ENCODE peak calls at places on chromosomes 16 and 17, in five cellular contexts. One of them, this sample, is unnamed.

GRCh38 chr16:69848635-69849545 is 86.8 kb downstream of the WWP2 start:
- DNase-seq in mucosa of descending colon: peak; percentile 86
- DNase-seq in transverse colon: peak; percentile 88
- DNase-seq in adrenal gland: peak; percentile 96
- DNase-seq in Calu3: no peak
- DNase-seq in this sample: peak; percentile 14

GRCh38 chr17:78276098-78276497 is 44.7 kb downstream of the TMEM235 start:
- DNase-seq in transverse colon: no peak
- DNase-seq in Calu3: no peak
- DNase-seq in adrenal gland: no peak
- DNase-seq in mucosa of descending colon: no peak
- DNase-seq in this sample: no peak

GRCh38 chr16:30394603-30395154 is 541 bp upstream of the ZNF48 start:
- DNase-seq in mucosa of descending colon: no peak
- DNase-seq in transverse colon: no peak
- DNase-seq in adrenal gland: peak; percentile 70
- DNase-seq in Calu3: no peak
- DNase-seq in this sample: no peak

GRCh38 chr17:76670020-76670707 is 26.6 kb upstream of the ST6GALNAC1 start:
- DNase-seq in adrenal gland: no peak
- DNase-seq in mucosa of descending colon: no peak
- DNase-seq in Calu3: no peak
- DNase-seq in transverse colon: no peak
- DNase-seq in this sample: peak; percentile 74

GRCh38 chr16:56682703-56683397 is 580 bp downstream of the MT1X start:
- DNase-seq in Calu3: no peak
- DNase-seq in mucosa of descending colon: no peak
- DNase-seq in transverse colon: peak; percentile 20
- DNase-seq in adrenal gland: no peak
- DNase-seq in this sample: no peak

GRCh38 chr17:40283662-40284061 is 4.0 kb upstream of the CDC6 start:
- DNase-seq in Calu3: peak; percentile 84
- DNase-seq in mucosa of descending colon: no peak
- DNase-seq in transverse colon: no peak
- DNase-seq in adrenal gland: no peak
- DNase-seq in this sample: peak; percentile 96

GRCh38 chr16:48583075-48584065 is 26.6 kb downstream of the N4BP1 start:
- DNase-seq in mucosa of descending colon: no peak
- DNase-seq in Calu3: no peak
- DNase-seq in adrenal gland: no peak
- DNase-seq in transverse colon: no peak
- DNase-seq in this sample: no peak

GRCh38 chr16:30928390-30928789 is 5.0 kb downstream of the FBXL19 start:
- DNase-seq in mucosa of descending colon: no peak
- DNase-seq in adrenal gland: no peak
- DNase-seq in transverse colon: no peak
- DNase-seq in Calu3: no peak
- DNase-seq in this sample: no peak

GRCh38 chr16:13907431-13907830 is 12.5 kb upstream of the ERCC4 start:
- DNase-seq in transverse colon: no peak
- DNase-seq in mucosa of descending colon: no peak
- DNase-seq in Calu3: no peak
- DNase-seq in adrenal gland: no peak
- DNase-seq in this sample: no peak

GRCh38 chr17:72411124-72411563 is 290.3 kb downstream of the SOX9 start:
- DNase-seq in mucosa of descending colon: no peak
- DNase-seq in Calu3: peak; percentile 75
- DNase-seq in transverse colon: no peak
- DNase-seq in adrenal gland: no peak
- DNase-seq in this sample: peak; percentile 94

GRCh38 chr16:58459344-58460218 is 40.4 kb upstream of the NDRG4 start:
- DNase-seq in Calu3: peak; percentile 54
- DNase-seq in transverse colon: no peak
- DNase-seq in adrenal gland: peak; percentile 94
- DNase-seq in mucosa of descending colon: no peak
- DNase-seq in this sample: peak; percentile 88

GRCh38 chr17:28206292-28206691 is 112.7 kb upstream of the TMEM97 start:
- DNase-seq in mucosa of descending colon: no peak
- DNase-seq in adrenal gland: no peak
- DNase-seq in transverse colon: no peak
- DNase-seq in Calu3: no peak
- DNase-seq in this sample: no peak

GRCh38 chr16:79601092-79601977 is 798 bp upstream of the MAF start:
- DNase-seq in transverse colon: peak; percentile 72
- DNase-seq in mucosa of descending colon: peak; percentile 70
- DNase-seq in adrenal gland: peak; percentile 72
- DNase-seq in Calu3: peak; percentile 22
- DNase-seq in this sample: peak; percentile 21

GRCh38 chr16:61323456-61323855 is 712.8 kb downstream of the CDH8 start:
- DNase-seq in mucosa of descending colon: no peak
- DNase-seq in Calu3: no peak
- DNase-seq in adrenal gland: no peak
- DNase-seq in transverse colon: no peak
- DNase-seq in this sample: peak; percentile 34

GRCh38 chr17:42744806-42745617 is at the start of gene EZH1:
- DNase-seq in Calu3: peak; percentile 98
- DNase-seq in transverse colon: peak; percentile 93
- DNase-seq in adrenal gland: peak; percentile 88
- DNase-seq in mucosa of descending colon: peak; percentile 91
- DNase-seq in this sample: peak; percentile 77

GRCh38 chr16:8822403-8822802 is 24.8 kb downstream of the PMM2 start:
- DNase-seq in transverse colon: no peak
- DNase-seq in Calu3: no peak
- DNase-seq in adrenal gland: no peak
- DNase-seq in mucosa of descending colon: no peak
- DNase-seq in this sample: no peak

GRCh38 chr16:8828541-8829165 is 31.0 kb downstream of the PMM2 start:
- DNase-seq in Calu3: no peak
- DNase-seq in adrenal gland: no peak
- DNase-seq in transverse colon: no peak
- DNase-seq in mucosa of descending colon: no peak
- DNase-seq in this sample: peak; percentile 88

GRCh38 chr16:8831450-8832382 is 34.1 kb downstream of the PMM2 start:
- DNase-seq in transverse colon: no peak
- DNase-seq in Calu3: no peak
- DNase-seq in adrenal gland: no peak
- DNase-seq in mucosa of descending colon: no peak
- DNase-seq in this sample: no peak

GRCh38 chr16:8826278-8826879 is 28.7 kb downstream of the PMM2 start:
- DNase-seq in transverse colon: no peak
- DNase-seq in adrenal gland: no peak
- DNase-seq in mucosa of descending colon: no peak
- DNase-seq in Calu3: no peak
- DNase-seq in this sample: no peak
- TF ChIP-seq CTCF in transverse colon: no peak
- TF ChIP-seq CTCF in adrenal gland: no peak
- TF ChIP-seq CTCF in mucosa of descending colon: no peak
- TF ChIP-seq CTCF in Calu3: no peak
- TF ChIP-seq CTCF in this sample: no peak

GRCh38 chr17:35428229-35428628 is 4.1 kb downstream of the SLFN12 start:
- DNase-seq in adrenal gland: no peak
- DNase-seq in transverse colon: no peak
- DNase-seq in Calu3: no peak
- DNase-seq in mucosa of descending colon: no peak
- DNase-seq in this sample: no peak

GRCh38 chr17:35438433-35438832 is 6.1 kb upstream of the SLFN12 start:
- DNase-seq in Calu3: no peak
- DNase-seq in mucosa of descending colon: no peak
- DNase-seq in transverse colon: no peak
- DNase-seq in adrenal gland: no peak
- DNase-seq in this sample: no peak

GRCh38 chr17:35429702-35430101 is 2.6 kb downstream of the SLFN12 start:
- DNase-seq in adrenal gland: no peak
- DNase-seq in mucosa of descending colon: no peak
- DNase-seq in transverse colon: no peak
- DNase-seq in Calu3: no peak
- DNase-seq in this sample: no peak

GRCh38 chr17:35432176-35433074 is at the start of gene SLFN12:
- DNase-seq in Calu3: no peak
- DNase-seq in adrenal gland: peak; percentile 73
- DNase-seq in transverse colon: peak; percentile 43
- DNase-seq in mucosa of descending colon: no peak
- DNase-seq in this sample: peak; percentile 86

DNA sequence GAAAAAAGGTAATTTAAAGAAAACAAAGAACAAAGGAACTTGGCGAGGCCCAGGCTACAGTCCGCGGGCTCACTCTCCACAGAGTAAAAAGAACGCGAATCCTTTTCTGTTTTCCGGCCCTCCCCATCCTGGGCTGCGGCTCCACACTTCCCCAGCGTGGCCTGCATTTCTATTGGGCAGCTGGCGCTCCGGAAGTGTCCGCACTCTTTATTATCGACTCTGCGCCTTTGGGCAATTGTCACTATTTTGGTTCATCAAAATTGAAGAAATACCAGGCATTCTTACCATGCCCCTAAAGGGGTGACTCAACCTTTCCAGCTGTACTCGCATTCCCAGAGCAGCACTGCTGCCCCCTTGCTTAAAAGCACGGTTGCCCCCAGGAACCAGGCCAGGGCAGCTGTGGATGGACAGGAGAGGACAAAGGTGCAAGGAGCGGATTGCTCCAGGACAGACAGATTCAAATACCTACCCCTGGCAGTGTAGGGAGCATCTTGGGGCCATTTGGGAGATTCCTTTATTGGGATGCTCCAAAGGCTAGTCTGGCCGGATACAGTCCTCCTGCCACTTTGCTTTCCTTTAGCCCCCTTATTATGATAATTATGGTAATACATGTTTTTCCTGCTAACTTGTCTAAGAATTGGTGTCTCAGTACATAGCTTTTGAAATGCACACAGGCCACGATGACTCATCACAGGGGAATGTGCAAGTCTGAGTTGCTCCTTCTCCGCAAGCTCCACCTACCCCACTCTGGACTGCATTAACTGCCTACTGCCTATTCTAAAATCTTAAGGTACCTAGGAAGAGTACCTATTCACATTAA is 985 bp upstream of the SLFN12 start:
- DNase-seq in mucosa of descending colon: peak; percentile 64
- DNase-seq in Calu3: peak; percentile 84
- DNase-seq in adrenal gland: peak; percentile 89
- DNase-seq in transverse colon: peak; percentile 62
- DNase-seq in this sample: peak; percentile 95
- TF ChIP-seq CTCF in mucosa of descending colon: no peak
- TF ChIP-seq CTCF in Calu3: no peak
- TF ChIP-seq CTCF in adrenal gland: peak; percentile 28
- TF ChIP-seq CTCF in transverse colon: no peak
- TF ChIP-seq CTCF in this sample: no peak

GRCh38 chr17:45247429-45248131 is 14.3 kb downstream of the SPATA32 start:
- DNase-seq in transverse colon: peak; percentile 99
- DNase-seq in mucosa of descending colon: peak; percentile 99
- DNase-seq in adrenal gland: peak; percentile 96
- DNase-seq in Calu3: peak; percentile 100
- DNase-seq in this sample: peak; percentile 84

GRCh38 chr17:45244725-45245656 is 16.9 kb downstream of the SPATA32 start:
- DNase-seq in adrenal gland: no peak
- DNase-seq in transverse colon: no peak
- DNase-seq in mucosa of descending colon: no peak
- DNase-seq in Calu3: no peak
- DNase-seq in this sample: no peak

GRCh38 chr17:45246861-45247428 is 14.9 kb downstream of the SPATA32 start:
- DNase-seq in mucosa of descending colon: no peak
- DNase-seq in Calu3: peak; percentile 77
- DNase-seq in transverse colon: no peak
- DNase-seq in adrenal gland: peak; percentile 41
- DNase-seq in this sample: peak; percentile 52

GRCh38 chr17:45248132-45248936 is 13.6 kb downstream of the SPATA32 start:
- DNase-seq in Calu3: peak; percentile 77
- DNase-seq in adrenal gland: peak; percentile 33
- DNase-seq in mucosa of descending colon: peak; percentile 91
- DNase-seq in transverse colon: peak; percentile 83
- DNase-seq in this sample: peak; percentile 68

GRCh38 chr17:45246338-45246737 is 15.6 kb downstream of the SPATA32 start:
- DNase-seq in Calu3: no peak
- DNase-seq in adrenal gland: no peak
- DNase-seq in transverse colon: no peak
- DNase-seq in mucosa of descending colon: no peak
- DNase-seq in this sample: no peak
- TF ChIP-seq CTCF in Calu3: no peak
- TF ChIP-seq CTCF in adrenal gland: no peak
- TF ChIP-seq CTCF in transverse colon: no peak
- TF ChIP-seq CTCF in mucosa of descending colon: no peak
- TF ChIP-seq CTCF in this sample: no peak

DNA sequence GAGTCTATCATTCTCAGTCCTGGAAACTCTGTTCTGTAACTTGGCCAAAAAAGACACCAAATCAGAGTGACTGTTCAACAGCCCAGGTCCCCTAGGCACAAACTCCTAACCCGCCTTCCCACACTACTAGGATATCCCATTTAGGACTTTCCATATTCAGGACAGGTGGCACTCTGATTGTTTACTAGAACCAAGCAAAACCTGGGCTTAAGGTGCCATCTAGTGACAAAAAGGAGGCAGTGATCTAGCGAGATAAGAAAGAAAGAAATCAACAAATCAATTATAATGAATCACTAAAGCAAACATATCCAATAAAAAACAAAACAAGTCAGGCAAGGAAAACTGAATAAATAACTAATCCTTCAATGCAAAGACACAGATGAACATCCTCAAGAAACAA is 203.9 kb downstream of the CEP112 start:
- DNase-seq in transverse colon: peak; percentile 11
- DNase-seq in mucosa of descending colon: no peak
- DNase-seq in adrenal gland: no peak
- DNase-seq in Calu3: peak; percentile 36
- DNase-seq in this sample: peak; percentile 55
- TF ChIP-seq CTCF in transverse colon: peak; percentile 83
- TF ChIP-seq CTCF in mucosa of descending colon: peak; percentile 27
- TF ChIP-seq CTCF in adrenal gland: peak; percentile 53
- TF ChIP-seq CTCF in Calu3: peak; percentile 68
- TF ChIP-seq CTCF in this sample: peak; percentile 59

GRCh38 chr17:80859004-80859941 is 132.4 kb upstream of the CHMP6 start:
- DNase-seq in Calu3: no peak
- DNase-seq in mucosa of descending colon: peak; percentile 57
- DNase-seq in adrenal gland: peak; percentile 83
- DNase-seq in transverse colon: peak; percentile 61
- DNase-seq in this sample: peak; percentile 77
- TF ChIP-seq CTCF in Calu3: no peak
- TF ChIP-seq CTCF in mucosa of descending colon: no peak
- TF ChIP-seq CTCF in adrenal gland: peak; percentile 16
- TF ChIP-seq CTCF in transverse colon: peak; percentile 7
- TF ChIP-seq CTCF in this sample: no peak

This sample was measured in bronchial epithelial cell.